ENCODE peak calls at places on chromosomes 11 and 22, in nine cellular contexts. One of them, this sample, is unnamed.

GRCh38 chr11:58024601-58025091 is 965 bp downstream of the OR9Q1 start:
- DNase-seq in activated CD4-positive, alpha-beta T cell treated with anti-CD3 and anti-CD28 coated beads, Interleukin-2, amount 50 U/mL, for 48 hours: no peak
- DNase-seq in stimulated activated CD8-positive, alpha-beta memory T cell treated with anti-CD3 and anti-CD28 coated beads, Interleukin-12 subunit alpha, Interleukin-12 subunit beta, amount 100 ng/mL, for 4 hours: no peak
- DNase-seq in A172: peak; percentile 16
- DNase-seq in CD4-positive, CD25-positive, alpha-beta regulatory T cell: no peak
- DNase-seq in HuH-7: no peak
- DNase-seq in HFF-Myc: no peak
- DNase-seq in tibial artery: peak; percentile 50
- DNase-seq in T-helper 17 cell: no peak
- DNase-seq in this sample: no peak

GRCh38 chr11:64801591-64802369 is 1.2 kb downstream of the MAP4K2 start:
- DNase-seq in activated CD4-positive, alpha-beta T cell treated with anti-CD3 and anti-CD28 coated beads, Interleukin-2, amount 50 U/mL, for 48 hours: no peak
- DNase-seq in stimulated activated CD8-positive, alpha-beta memory T cell treated with anti-CD3 and anti-CD28 coated beads, Interleukin-12 subunit alpha, Interleukin-12 subunit beta, amount 100 ng/mL, for 4 hours: no peak
- DNase-seq in A172: no peak
- DNase-seq in CD4-positive, CD25-positive, alpha-beta regulatory T cell: peak; percentile 34
- DNase-seq in HuH-7: no peak
- DNase-seq in HFF-Myc: no peak
- DNase-seq in tibial artery: no peak
- DNase-seq in T-helper 17 cell: no peak
- DNase-seq in this sample: no peak

GRCh38 chr11:8221025-8221723 is 42.5 kb downstream of the LMO1 start:
- DNase-seq in activated CD4-positive, alpha-beta T cell treated with anti-CD3 and anti-CD28 coated beads, Interleukin-2, amount 50 U/mL, for 48 hours: no peak
- DNase-seq in stimulated activated CD8-positive, alpha-beta memory T cell treated with anti-CD3 and anti-CD28 coated beads, Interleukin-12 subunit alpha, Interleukin-12 subunit beta, amount 100 ng/mL, for 4 hours: no peak
- DNase-seq in A172: no peak
- DNase-seq in CD4-positive, CD25-positive, alpha-beta regulatory T cell: no peak
- DNase-seq in HuH-7: no peak
- DNase-seq in HFF-Myc: no peak
- DNase-seq in tibial artery: no peak
- DNase-seq in T-helper 17 cell: no peak
- DNase-seq in this sample: no peak

GRCh38 chr11:37978647-37979046 is 1380.6 kb upstream of the RAG2 start:
- DNase-seq in activated CD4-positive, alpha-beta T cell treated with anti-CD3 and anti-CD28 coated beads, Interleukin-2, amount 50 U/mL, for 48 hours: no peak
- DNase-seq in stimulated activated CD8-positive, alpha-beta memory T cell treated with anti-CD3 and anti-CD28 coated beads, Interleukin-12 subunit alpha, Interleukin-12 subunit beta, amount 100 ng/mL, for 4 hours: no peak
- DNase-seq in A172: no peak
- DNase-seq in CD4-positive, CD25-positive, alpha-beta regulatory T cell: no peak
- DNase-seq in HuH-7: no peak
- DNase-seq in HFF-Myc: no peak
- DNase-seq in tibial artery: no peak
- DNase-seq in T-helper 17 cell: no peak
- DNase-seq in this sample: no peak

GRCh38 chr11:36150986-36151385 is 138.2 kb downstream of the COMMD9 start:
- DNase-seq in activated CD4-positive, alpha-beta T cell treated with anti-CD3 and anti-CD28 coated beads, Interleukin-2, amount 50 U/mL, for 48 hours: no peak
- DNase-seq in stimulated activated CD8-positive, alpha-beta memory T cell treated with anti-CD3 and anti-CD28 coated beads, Interleukin-12 subunit alpha, Interleukin-12 subunit beta, amount 100 ng/mL, for 4 hours: no peak
- DNase-seq in A172: no peak
- DNase-seq in CD4-positive, CD25-positive, alpha-beta regulatory T cell: no peak
- DNase-seq in HuH-7: no peak
- DNase-seq in HFF-Myc: no peak
- DNase-seq in tibial artery: no peak
- DNase-seq in T-helper 17 cell: no peak
- DNase-seq in this sample: no peak

GRCh38 chr22:37371491-37371890 is 55.8 kb downstream of the ELFN2 start:
- DNase-seq in activated CD4-positive, alpha-beta T cell treated with anti-CD3 and anti-CD28 coated beads, Interleukin-2, amount 50 U/mL, for 48 hours: no peak
- DNase-seq in stimulated activated CD8-positive, alpha-beta memory T cell treated with anti-CD3 and anti-CD28 coated beads, Interleukin-12 subunit alpha, Interleukin-12 subunit beta, amount 100 ng/mL, for 4 hours: no peak
- DNase-seq in A172: no peak
- DNase-seq in CD4-positive, CD25-positive, alpha-beta regulatory T cell: no peak
- DNase-seq in HuH-7: no peak
- DNase-seq in HFF-Myc: no peak
- DNase-seq in tibial artery: no peak
- DNase-seq in T-helper 17 cell: no peak
- DNase-seq in this sample: no peak

GRCh38 chr11:2885676-2886081 is at the start of gene CDKN1C:
- DNase-seq in activated CD4-positive, alpha-beta T cell treated with anti-CD3 and anti-CD28 coated beads, Interleukin-2, amount 50 U/mL, for 48 hours: peak; percentile 73
- DNase-seq in stimulated activated CD8-positive, alpha-beta memory T cell treated with anti-CD3 and anti-CD28 coated beads, Interleukin-12 subunit alpha, Interleukin-12 subunit beta, amount 100 ng/mL, for 4 hours: peak; percentile 73
- DNase-seq in A172: peak; percentile 62
- DNase-seq in CD4-positive, CD25-positive, alpha-beta regulatory T cell: peak; percentile 79
- DNase-seq in HuH-7: no peak
- DNase-seq in HFF-Myc: no peak
- DNase-seq in tibial artery: peak; percentile 91
- DNase-seq in T-helper 17 cell: peak; percentile 83
- DNase-seq in this sample: peak; percentile 85

GRCh38 chr11:1299621-1300020 is 9.8 kb downstream of the TOLLIP start:
- DNase-seq in activated CD4-positive, alpha-beta T cell treated with anti-CD3 and anti-CD28 coated beads, Interleukin-2, amount 50 U/mL, for 48 hours: no peak
- DNase-seq in stimulated activated CD8-positive, alpha-beta memory T cell treated with anti-CD3 and anti-CD28 coated beads, Interleukin-12 subunit alpha, Interleukin-12 subunit beta, amount 100 ng/mL, for 4 hours: no peak
- DNase-seq in A172: no peak
- DNase-seq in CD4-positive, CD25-positive, alpha-beta regulatory T cell: no peak
- DNase-seq in HuH-7: no peak
- DNase-seq in HFF-Myc: no peak
- DNase-seq in tibial artery: peak; percentile 20
- DNase-seq in T-helper 17 cell: no peak
- DNase-seq in this sample: no peak

GRCh38 chr11:6531267-6531752 is 34.2 kb downstream of the DNHD1 start:
- DNase-seq in activated CD4-positive, alpha-beta T cell treated with anti-CD3 and anti-CD28 coated beads, Interleukin-2, amount 50 U/mL, for 48 hours: no peak
- DNase-seq in stimulated activated CD8-positive, alpha-beta memory T cell treated with anti-CD3 and anti-CD28 coated beads, Interleukin-12 subunit alpha, Interleukin-12 subunit beta, amount 100 ng/mL, for 4 hours: no peak
- DNase-seq in A172: peak; percentile 50
- DNase-seq in CD4-positive, CD25-positive, alpha-beta regulatory T cell: peak; percentile 61
- DNase-seq in HuH-7: peak; percentile 48
- DNase-seq in HFF-Myc: peak; percentile 33
- DNase-seq in tibial artery: no peak
- DNase-seq in T-helper 17 cell: no peak
- DNase-seq in this sample: peak; percentile 45

GRCh38 chr11:70105755-70106571 is 27.8 kb downstream of the ANO1 start:
- DNase-seq in activated CD4-positive, alpha-beta T cell treated with anti-CD3 and anti-CD28 coated beads, Interleukin-2, amount 50 U/mL, for 48 hours: no peak
- DNase-seq in stimulated activated CD8-positive, alpha-beta memory T cell treated with anti-CD3 and anti-CD28 coated beads, Interleukin-12 subunit alpha, Interleukin-12 subunit beta, amount 100 ng/mL, for 4 hours: no peak
- DNase-seq in A172: no peak
- DNase-seq in CD4-positive, CD25-positive, alpha-beta regulatory T cell: no peak
- DNase-seq in HuH-7: no peak
- DNase-seq in HFF-Myc: no peak
- DNase-seq in tibial artery: no peak
- DNase-seq in T-helper 17 cell: no peak
- DNase-seq in this sample: no peak

GRCh38 chr22:49094151-49094550 is 733.5 kb downstream of the BRD1 start:
- DNase-seq in activated CD4-positive, alpha-beta T cell treated with anti-CD3 and anti-CD28 coated beads, Interleukin-2, amount 50 U/mL, for 48 hours: no peak
- DNase-seq in stimulated activated CD8-positive, alpha-beta memory T cell treated with anti-CD3 and anti-CD28 coated beads, Interleukin-12 subunit alpha, Interleukin-12 subunit beta, amount 100 ng/mL, for 4 hours: no peak
- DNase-seq in A172: no peak
- DNase-seq in CD4-positive, CD25-positive, alpha-beta regulatory T cell: no peak
- DNase-seq in HuH-7: no peak
- DNase-seq in HFF-Myc: no peak
- DNase-seq in tibial artery: no peak
- DNase-seq in T-helper 17 cell: no peak
- DNase-seq in this sample: no peak

GRCh38 chr22:20111689-20112622 is 3.9 kb upstream of the RANBP1 start:
- DNase-seq in activated CD4-positive, alpha-beta T cell treated with anti-CD3 and anti-CD28 coated beads, Interleukin-2, amount 50 U/mL, for 48 hours: no peak
- DNase-seq in stimulated activated CD8-positive, alpha-beta memory T cell treated with anti-CD3 and anti-CD28 coated beads, Interleukin-12 subunit alpha, Interleukin-12 subunit beta, amount 100 ng/mL, for 4 hours: no peak
- DNase-seq in A172: no peak
- DNase-seq in CD4-positive, CD25-positive, alpha-beta regulatory T cell: no peak
- DNase-seq in HuH-7: no peak
- DNase-seq in HFF-Myc: no peak
- DNase-seq in tibial artery: no peak
- DNase-seq in T-helper 17 cell: no peak
- DNase-seq in this sample: no peak

This sample was measured in Calu3.